ENCODE peak calls at places on chromosomes 13 and 19, in five cellular contexts. X is cardiac fibroblast, Z is uterus, T is fibroblast of lung, H is endothelial cell. K is an unnamed sample.

GRCh38 chr19:48598996-48599626 is 7.4 kb upstream of the SPACA4 start:
- DNase-seq in H (no peak), Z (no peak), T (no peak), X (no peak), K (no peak)

GRCh38 chr13:95248953-95249352 is 52.3 kb downstream of the ABCC4 start:
- DNase-seq in X (no peak), T (no peak), Z (no peak), H (no peak), K (no peak)

GRCh38 chr13:80408270-80408669 is 67.3 kb upstream of the SPRY2 start:
- DNase-seq in Z (no peak), H (no peak), T (no peak), X (no peak), K (no peak)

GRCh38 chr19:33175886-33176669 is 18.1 kb upstream of the LRP3 start:
- DNase-seq in H (no peak), X (peak), Z (no peak), T (peak), K (peak)

GRCh38 chr19:27860309-27860934 is 1352.5 kb downstream of the UQCRFS1 start:
- DNase-seq in X (no peak), Z (no peak), H (no peak), T (no peak), K (no peak)

GRCh38 chr19:6020972-6021805 is 43.2 kb upstream of the RANBP3 start:
- DNase-seq in Z (no peak), X (no peak), T (no peak), H (no peak), K (no peak)

GRCh38 chr19:13164370-13165090 is 14.3 kb downstream of the IER2 start:
- DNase-seq in T (peak), H (peak), Z (peak), X (peak), K (no peak)

GRCh38 chr13:109396266-109396665 is 390.1 kb downstream of the IRS2 start:
- DNase-seq in H (no peak), Z (no peak), X (no peak), T (no peak), K (no peak)

GRCh38 chr19:11446652-11447301 is 11.3 kb downstream of the PRKCSH start:
- DNase-seq in Z (peak), H (peak), X (peak), T (no peak), K (no peak)

GRCh38 chr13:49435992-49436391 is 7.9 kb downstream of the CAB39L start:
- DNase-seq in H (no peak), T (peak), X (peak), Z (no peak), K (peak)

GRCh38 chr13:61110804-61111203 is 304.8 kb downstream of the PCDH20 start:
- DNase-seq in Z (no peak), H (no peak), X (no peak), T (no peak), K (no peak)

GRCh38 chr19:8412783-8413592 is at the start of gene MARCHF2:
- DNase-seq in H (peak), T (peak), X (peak), Z (peak), K (peak)

GRCh38 chr19:5687360-5688198 is 2.5 kb upstream of the RPL36 start:
- DNase-seq in H (no peak), X (no peak), T (no peak), Z (no peak), K (no peak)

GRCh38 chr13:74026753-74027152 is 107.5 kb downstream of the KLF12 start:
- DNase-seq in T (peak), H (peak), Z (no peak), X (peak), K (peak)

GRCh38 chr19:343941-344624 is 513 bp downstream of the MIER2 start:
- DNase-seq in T (peak), H (peak), X (peak), Z (peak), K (no peak)

GRCh38 chr13:113417008-113417735 is 36.1 kb downstream of the ADPRHL1 start:
- DNase-seq in T (no peak), X (no peak), Z (no peak), H (no peak), K (no peak)

GRCh38 chr13:98658131-98658530 is 81.2 kb upstream of the STK24 start:
- DNase-seq in X (peak), H (no peak), T (no peak), Z (no peak), K (no peak)

GRCh38 chr13:70107498-70108271 is at the start of gene ATXN8OS:
- DNase-seq in X (no peak), H (peak), T (peak), Z (no peak), K (no peak)

GRCh38 chr19:45739498-45740439 is 6.5 kb downstream of the MEIOSIN start:
- DNase-seq in X (no peak), Z (no peak), H (no peak), T (no peak), K (no peak)

GRCh38 chr19:38684862-38685665 is 37.6 kb downstream of the ACTN4 start:
- DNase-seq in X (no peak), H (no peak), Z (no peak), T (no peak), K (no peak)

GRCh38 chr13:33319859-33320258 is 34.3 kb upstream of the STARD13 start:
- DNase-seq in H (no peak), X (no peak), T (no peak), Z (no peak), K (no peak)

GRCh38 chr13:67221630-67222226 is 8.4 kb downstream of the PCDH9 start:
- DNase-seq in Z (no peak), H (no peak), T (no peak), X (peak), K (no peak)

GRCh38 chr19:18657590-18658365 is 20.9 kb downstream of the KLHL26 start:
- DNase-seq in T (peak), H (no peak), Z (peak), X (peak), K (peak)

GRCh38 chr13:76754414-76754813 is 131.8 kb downstream of the KCTD12 start:
- DNase-seq in T (peak), H (no peak), X (peak), Z (no peak), K (peak)

GRCh38 chr13:105991622-105992254 is 543.7 kb downstream of the EFNB2 start:
- DNase-seq in X (peak), T (peak), Z (no peak), H (no peak), K (peak)

GRCh38 chr19:37867831-37868230 is 38.6 kb downstream of the WDR87 start:
- DNase-seq in Z (no peak), H (no peak), T (peak), X (peak), K (peak)

GRCh38 chr13:101490400-101491015 is 38.0 kb downstream of the ITGBL1 start:
- DNase-seq in T (peak), H (no peak), Z (no peak), X (no peak), K (peak)

GRCh38 chr19:7646426-7646700 is 9.5 kb downstream of the STXBP2 start:
- DNase-seq in X (no peak), Z (no peak), T (no peak), H (no peak), K (no peak)

GRCh38 chr13:99960663-99961440 is 10.7 kb downstream of the ZIC5 start:
- DNase-seq in H (peak), Z (no peak), T (no peak), X (no peak), K (no peak)

GRCh38 chr19:7126132-7126531 is 56.6 kb downstream of the ZNF557 start:
- DNase-seq in X (no peak), Z (no peak), T (no peak), H (no peak), K (no peak)

GRCh38 chr13:74246398-74246975 is 112.3 kb upstream of the KLF12 start:
- DNase-seq in T (peak), H (no peak), X (peak), Z (peak), K (peak)

GRCh38 chr13:113666951-113667701 is at the start of gene GRK1:
- DNase-seq in Z (peak), H (no peak), X (no peak), T (no peak), K (no peak)

GRCh38 chr13:43159007-43159406 is 135.6 kb downstream of the DNAJC15 start:
- DNase-seq in H (no peak), T (peak), X (peak), Z (no peak), K (peak)

GRCh38 chr19:13902993-13903555 is 2.8 kb downstream of the BRME1 start:
- DNase-seq in T (no peak), Z (no peak), X (no peak), H (no peak), K (no peak)

GRCh38 chr13:28679628-28680027 is 20.7 kb downstream of the POMP start:
- DNase-seq in X (peak), Z (no peak), T (peak), H (no peak), K (no peak)

GRCh38 chr19:2175742-2176141 is 12.0 kb downstream of the DOT1L start:
- DNase-seq in Z (no peak), T (no peak), H (no peak), X (no peak), K (no peak)

GRCh38 chr19:3369337-3370213 is 3.2 kb downstream of the NFIC start:
- DNase-seq in T (peak), Z (peak), H (no peak), X (no peak), K (no peak)
- TF ChIP-seq CTCF in T (no peak), Z (peak), H (no peak), X (no peak), K (no peak)

GRCh38 chr13:108155185-108156106 is 59.9 kb downstream of the LIG4 start:
- DNase-seq in T (peak), Z (peak), X (peak), H (peak), K (peak)
- TF ChIP-seq CTCF in T (peak), Z (peak), X (peak), H (peak), K (peak)

DNA sequence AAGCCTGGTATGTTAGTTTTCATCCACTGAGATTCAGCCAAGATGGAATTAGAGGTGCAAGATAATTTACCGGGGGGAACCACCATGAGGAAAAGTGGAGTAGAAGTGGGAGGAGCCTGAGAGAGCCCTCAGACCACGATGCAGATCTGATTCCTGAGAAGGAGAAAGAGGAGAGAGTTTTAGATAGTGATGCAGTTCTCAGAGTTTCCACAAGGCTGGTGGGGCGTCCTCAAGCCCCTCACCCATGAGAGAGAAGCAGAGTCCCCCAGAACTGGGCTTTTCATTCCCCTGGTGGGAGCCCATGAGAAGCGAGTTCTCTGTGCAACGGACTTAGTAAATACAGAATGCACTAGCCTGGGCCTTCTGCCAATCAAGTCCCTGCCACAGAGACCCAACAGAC is 18.1 kb downstream of the CEACAM5 start:
- DNase-seq in H (no peak), Z (no peak), X (no peak), T (no peak), K (no peak)
- TF ChIP-seq CTCF in H (peak), Z (no peak), X (no peak), T (no peak), K (no peak)

DNA sequence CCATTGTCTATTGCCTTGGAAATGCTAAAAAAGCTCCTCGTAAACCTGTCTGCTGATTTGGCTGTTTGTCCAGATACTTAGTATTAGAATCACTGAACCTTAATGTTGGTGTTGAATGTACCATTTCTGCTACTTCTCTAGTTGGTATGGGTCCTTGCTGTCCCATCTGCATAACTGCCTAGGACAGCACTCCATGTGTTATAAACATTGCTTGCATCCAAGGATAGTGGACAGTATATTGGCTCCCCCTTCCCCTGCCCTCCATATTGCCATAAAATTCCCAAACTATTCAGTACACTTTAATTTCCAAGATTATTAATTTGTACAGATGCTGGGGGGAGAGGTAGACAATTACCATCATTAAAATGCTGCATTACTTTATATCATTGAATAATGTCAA is 36.2 kb downstream of the LSM14A start:
- DNase-seq in X (no peak), Z (no peak), H (no peak), T (no peak), K (no peak)
- TF ChIP-seq CTCF in X (no peak), Z (no peak), H (no peak), T (no peak), K (no peak)

K was measured in astrocyte.